ENCODE peak calls at places on chromosomes 11 and 22, in seven cellular contexts. W, A, I, H, L, F and K are unnamed samples. For H3K4me1, the result is how much of the 10 kb centered on the place peaks cover.

GRCh38 chr11:31236052-31236652 is 133.4 kb downstream of the DCDC1 start:
- DNase-seq in H (no peak), F (no peak), I (no peak), L (no peak), A (no peak), W (no peak), K (no peak)

GRCh38 chr11:132472411-132473205 is 1059.7 kb downstream of the OPCML start:
- DNase-seq in I (no peak), H (no peak), W (no peak), A (no peak), F (no peak), L (no peak), K (no peak)

GRCh38 chr22:48957311-48957986 is 870.2 kb downstream of the BRD1 start:
- DNase-seq in F (no peak), I (no peak), H (peak), L (no peak), A (no peak), W (no peak), K (no peak)

GRCh38 chr11:109644158-109644557 is 222.2 kb downstream of the C11orf87 start:
- DNase-seq in F (peak), W (peak), I (no peak), L (no peak), A (no peak), H (no peak), K (no peak)

GRCh38 chr11:35485656-35486318 is 39.6 kb downstream of the PAMR1 start:
- DNase-seq in I (peak), W (peak), L (peak), A (peak), F (peak), H (peak), K (peak)

GRCh38 chr22:46134111-46134705 is 16.1 kb upstream of the PPARA start:
- DNase-seq in A (no peak), I (no peak), L (no peak), W (no peak), H (peak), F (no peak), K (no peak)

GRCh38 chr22:39317084-39317755 is 2.2 kb downstream of the RPL3 start:
- DNase-seq in H (no peak), F (no peak), A (no peak), I (no peak), L (peak), W (no peak), K (no peak)

GRCh38 chr11:13215157-13215556 is 62.4 kb upstream of the BMAL1 start:
- DNase-seq in I (no peak), F (no peak), L (no peak), A (no peak), H (no peak), W (no peak), K (no peak)

GRCh38 chr11:35390737-35391682 is 28.3 kb downstream of the SLC1A2 start:
- DNase-seq in I (peak), W (no peak), L (peak), F (no peak), A (no peak), H (no peak), K (no peak)

GRCh38 chr11:118073554-118073953 is 3.3 kb upstream of the TMPRSS4 start:
- DNase-seq in L (no peak), W (no peak), A (no peak), F (no peak), H (no peak), I (no peak), K (no peak)

GRCh38 chr11:77650165-77650564 is 12.6 kb upstream of the CLNS1A start:
- DNase-seq in I (no peak), H (no peak), F (no peak), W (no peak), L (no peak), A (no peak), K (no peak)

GRCh38 chr11:1161410-1162152 is 3.8 kb downstream of the MUC5AC start:
- DNase-seq in F (no peak), L (peak), W (peak), H (peak), A (no peak), I (no peak), K (no peak)

GRCh38 chr11:65915821-65916251 is 3.0 kb downstream of the C11orf68 start:
- DNase-seq in L (peak), W (peak), A (peak), H (peak), F (peak), I (peak), K (no peak)

GRCh38 chr11:125517116-125517804 is 21.2 kb upstream of the FEZ1 start:
- DNase-seq in A (no peak), W (no peak), L (no peak), H (no peak), F (no peak), I (no peak), K (no peak)

GRCh38 chr22:49960967-49961600 is 512 bp downstream of the PIM3 start:
- DNase-seq in A (no peak), I (no peak), W (peak), F (peak), L (peak), H (peak), K (peak)

GRCh38 chr11:26676641-26677040 is 45.2 kb downstream of the SLC5A12 start:
- DNase-seq in L (no peak), I (no peak), F (no peak), W (no peak), H (no peak), A (no peak), K (no peak)

GRCh38 chr22:32130464-32130863 is 28.6 kb downstream of the C22orf42 start:
- DNase-seq in W (no peak), H (no peak), L (no peak), F (no peak), A (no peak), I (no peak), K (no peak)

GRCh38 chr11:33997473-33998347 is 53.8 kb upstream of the CAPRIN1 start:
- DNase-seq in A (no peak), I (no peak), H (no peak), W (no peak), F (no peak), L (no peak), K (no peak)

GRCh38 chr11:62573006-62573591 is 592 bp downstream of the EEF1G start:
- DNase-seq in L (no peak), A (no peak), H (no peak), I (no peak), W (no peak), F (no peak), K (no peak)

GRCh38 chr22:23565288-23565941 is 14.7 kb downstream of the IGLL1 start:
- DNase-seq in W (peak), F (no peak), A (no peak), I (no peak), L (no peak), H (peak), K (no peak)

GRCh38 chr11:57761301-57762234 is at the start of gene CTNND1:
- DNase-seq in I (peak), L (peak), W (peak), A (peak), H (peak), F (peak), K (no peak)

GRCh38 chr11:68256331-68256741 is 15.4 kb downstream of the C11orf24 start:
- DNase-seq in A (no peak), H (no peak), I (peak), W (peak), L (no peak), F (peak), K (no peak)

GRCh38 chr22:44622147-44622427 is 79.9 kb upstream of the PRR5 start:
- DNase-seq in I (no peak), W (no peak), A (no peak), H (no peak), F (no peak), L (no peak), K (no peak)

GRCh38 chr11:128022007-128022368 is 565.4 kb downstream of the ETS1 start:
- DNase-seq in H (no peak), I (no peak), A (no peak), F (no peak), L (no peak), W (no peak), K (no peak)

GRCh38 chr11:47177229-47177845 is 658 bp upstream of the ARFGAP2 start:
- DNase-seq in L (peak), F (peak), A (peak), W (no peak), I (peak), H (no peak), K (peak)

GRCh38 chr11:71131861-71132260 is 120.5 kb downstream of the SHANK2 start:
- DNase-seq in H (peak), W (no peak), A (no peak), F (no peak), L (no peak), I (no peak), K (no peak)

GRCh38 chr11:130131957-130132850 is 27.4 kb upstream of the ST14 start:
- DNase-seq in I (peak), W (no peak), L (peak), H (no peak), F (no peak), A (no peak), K (peak)

GRCh38 chr22:26642465-26643367 is 14.7 kb upstream of the MIAT start:
- DNase-seq in A (no peak), L (peak), W (peak), F (peak), H (no peak), I (no peak), K (peak)

GRCh38 chr11:87368151-87368550 is 330.4 kb downstream of the TMEM135 start:
- DNase-seq in A (no peak), W (no peak), I (no peak), L (no peak), H (no peak), F (no peak), K (no peak)

GRCh38 chr11:119892311-119892808 is 163.4 kb upstream of the NECTIN1 start:
- DNase-seq in W (peak), H (no peak), L (no peak), I (no peak), A (no peak), F (peak), K (no peak)

GRCh38 chr22:48576333-48577013 is 1251.2 kb downstream of the BRD1 start:
- DNase-seq in H (no peak), I (no peak), W (no peak), L (no peak), F (peak), A (no peak), K (no peak)

GRCh38 chr22:49676230-49676629 is 151.4 kb downstream of the BRD1 start:
- DNase-seq in A (no peak), W (no peak), I (no peak), H (no peak), F (no peak), L (no peak), K (no peak)

GRCh38 chr22:24836282-24836681 is 30.3 kb downstream of the SGSM1 start:
- DNase-seq in A (no peak), I (no peak), H (no peak), W (no peak), L (no peak), F (no peak), K (no peak)

GRCh38 chr22:45149671-45150070 is 14.1 kb upstream of the NUP50 start:
- DNase-seq in L (no peak), F (no peak), H (no peak), I (no peak), A (no peak), W (no peak), K (no peak)

GRCh38 chr11:74641905-74642304 is 49.5 kb downstream of the POLD3 start:
- DNase-seq in A (no peak), I (no peak), L (no peak), W (no peak), H (no peak), F (no peak), K (no peak)

GRCh38 chr11:47179655-47179991 is 2.9 kb upstream of the ARFGAP2 start:
- DNase-seq in H (no peak), L (peak), F (peak), W (no peak), A (no peak), I (peak), K (no peak)

GRCh38 chr22:29000225-29000556 is 61.4 kb downstream of the C22orf31 start:
- DNase-seq in W (no peak), H (no peak), I (no peak), L (no peak), F (no peak), A (no peak), K (no peak)

GRCh38 chr11:88447285-88447684 is 109.7 kb upstream of the CTSC start:
- DNase-seq in I (no peak), L (no peak), H (no peak), F (no peak), A (no peak), W (no peak), K (no peak)

DNA sequence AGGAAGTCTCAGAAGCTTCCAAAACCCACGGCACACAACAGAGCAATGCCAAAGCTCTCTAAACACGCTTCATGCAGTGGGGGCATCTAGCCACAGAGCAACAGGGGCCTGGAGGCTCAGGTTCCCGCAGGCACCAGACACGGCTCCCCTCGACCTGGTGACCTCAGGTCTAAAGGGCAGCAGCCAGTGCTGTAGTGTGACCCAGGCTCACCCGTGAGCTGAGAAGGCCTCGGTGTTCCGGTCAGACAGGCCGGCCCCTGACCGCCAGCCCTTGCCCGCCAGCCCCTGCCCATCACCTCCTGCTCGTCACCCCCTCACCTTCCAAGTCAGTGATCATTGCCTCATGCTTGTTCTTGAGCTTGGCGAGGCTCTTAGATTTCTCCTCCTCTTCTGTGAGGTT is 45.7 kb downstream of the APOL1 start:
- DNase-seq in I (no peak), A (no peak), W (no peak), L (no peak), H (no peak), F (no peak), K (no peak)
- H3K27ac ChIP-seq in I (no peak), A (peak), W (no peak), L (no peak), H (no peak), F (no peak), K (no peak)

DNA sequence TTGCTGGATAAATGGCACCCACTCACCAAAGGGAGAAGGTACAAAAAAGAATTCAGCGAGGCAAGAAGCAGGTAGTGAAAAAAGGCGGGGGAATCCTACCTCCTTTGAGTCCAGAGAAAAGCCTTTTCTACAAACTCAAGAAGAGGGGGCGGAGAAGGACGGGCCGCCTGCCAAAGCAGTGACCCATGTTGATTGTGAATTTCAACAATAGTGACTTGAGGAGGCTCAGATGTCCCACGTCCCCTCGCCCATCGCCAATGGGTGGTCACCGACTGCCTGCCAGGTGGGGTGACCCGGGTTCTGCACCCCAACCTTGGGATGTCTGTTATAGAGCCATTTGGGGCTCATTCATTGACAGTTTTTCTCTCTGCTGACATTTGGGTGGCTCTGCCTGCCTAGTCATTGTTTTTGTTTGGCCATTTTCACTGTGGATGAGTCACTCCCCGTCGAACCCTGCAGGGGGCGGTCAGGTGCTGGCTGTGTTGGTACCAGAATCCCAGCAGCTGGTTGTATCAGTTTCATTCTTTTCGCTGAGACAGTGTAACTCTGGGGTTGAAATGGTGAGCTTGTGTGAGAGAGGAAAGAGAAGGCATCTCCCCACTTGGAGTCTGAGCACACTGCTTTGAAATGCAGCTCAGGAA is 163.4 kb upstream of the NCAM1 start:
- DNase-seq in W (no peak), L (peak), A (no peak), H (no peak), I (peak), F (no peak), K (peak)
- TF ChIP-seq CTCF in W (peak), L (peak), A (no peak), H (no peak), I (peak), F (no peak), K (no peak)

GRCh38 chr22:20136603-20136873 is 4.9 kb downstream of the ZDHHC8 start:
- DNase-seq in I (no peak), A (no peak), W (no peak), F (no peak), L (no peak), H (no peak), K (no peak)

GRCh38 chr22:20137113-20137512 is 5.5 kb downstream of the ZDHHC8 start:
- DNase-seq in W (no peak), L (no peak), I (no peak), H (no peak), A (no peak), F (no peak), K (no peak)

GRCh38 chr22:20138868-20139267 is 7.3 kb downstream of the ZDHHC8 start:
- DNase-seq in L (no peak), W (no peak), F (no peak), A (no peak), I (no peak), H (no peak), K (no peak)

GRCh38 chr22:20138417-20138738 is 6.8 kb downstream of the ZDHHC8 start:
- DNase-seq in F (no peak), I (no peak), A (no peak), H (no peak), L (no peak), W (no peak), K (no peak)

DNA sequence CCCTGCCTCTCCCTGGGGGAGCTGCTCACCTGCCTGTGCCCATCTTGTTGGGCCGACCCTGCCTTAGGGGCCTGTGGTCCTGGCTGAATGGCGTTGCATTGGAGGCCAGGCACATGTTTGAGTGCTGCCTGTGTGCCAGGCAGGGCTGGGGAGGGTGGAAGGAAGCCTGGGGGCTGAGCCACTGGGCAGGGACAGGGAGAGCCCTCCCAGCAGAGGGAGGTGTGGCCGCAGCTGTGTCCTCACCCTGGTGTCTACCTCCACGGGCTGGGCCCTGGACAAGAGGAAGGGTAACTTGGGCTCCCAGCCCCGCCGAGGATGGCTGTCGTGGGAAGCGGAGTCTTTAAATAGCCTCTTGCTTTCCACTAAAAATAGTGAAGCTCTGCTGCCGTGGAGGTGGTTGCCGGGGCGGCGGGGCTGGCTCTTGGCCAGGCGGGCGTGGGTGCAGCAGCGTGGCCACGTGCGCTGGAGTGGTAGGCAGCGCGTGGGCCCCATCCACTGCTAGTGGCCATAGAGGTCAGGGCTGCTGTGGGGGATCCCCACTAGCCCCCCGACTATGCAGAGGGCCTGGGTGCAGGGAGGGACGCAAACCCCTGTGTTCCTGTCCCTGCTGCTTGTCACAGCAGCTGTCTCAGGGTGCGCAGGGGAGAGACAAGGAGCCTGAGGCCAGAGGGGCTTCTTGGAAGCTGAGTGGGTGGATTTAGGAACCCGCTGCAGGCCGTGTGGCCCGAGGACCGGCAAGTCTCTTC is 6.2 kb downstream of the ZDHHC8 start:
- DNase-seq in A (no peak), I (no peak), W (peak), F (peak), H (no peak), L (no peak), K (no peak)
- H3K4me1 ChIP-seq in A (half or more), I (under half), W (half or more), F (half or more), H (under half), L (under half), K (under half)

GRCh38 chr11:27904358-27905055 is 203.4 kb downstream of the KIF18A start:
- DNase-seq in I (no peak), A (no peak), W (no peak), F (no peak), L (no peak), H (no peak), K (no peak)
- H3K27ac ChIP-seq in I (no peak), A (no peak), W (no peak), F (no peak), L (no peak), H (no peak), K (no peak)

DNA sequence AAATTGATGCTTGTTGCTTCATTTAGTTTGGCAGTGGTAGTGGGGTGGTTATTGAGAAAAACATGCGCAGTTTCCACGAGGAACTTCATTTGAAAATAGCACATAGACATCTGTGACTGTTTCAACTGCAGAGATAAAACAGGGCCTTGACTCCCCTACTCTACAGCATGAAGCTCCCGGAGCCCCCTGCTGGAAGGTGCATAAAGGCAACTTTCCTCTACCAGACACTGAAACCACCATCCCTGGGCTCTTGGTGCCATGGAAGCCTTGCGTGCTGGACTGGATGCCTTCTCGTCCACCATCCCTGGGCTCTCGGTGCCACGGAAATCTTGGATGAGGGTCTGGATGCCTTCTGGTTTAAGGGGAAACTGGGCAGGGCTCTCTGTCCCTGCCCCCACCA is 195.8 kb downstream of the CSNK2A3 start:
- DNase-seq in W (no peak), F (no peak), H (no peak), I (peak), L (no peak), A (no peak), K (peak)
- TF ChIP-seq CTCF in W (peak), F (no peak), H (no peak), I (peak), L (peak), A (no peak), K (peak)

DNA sequence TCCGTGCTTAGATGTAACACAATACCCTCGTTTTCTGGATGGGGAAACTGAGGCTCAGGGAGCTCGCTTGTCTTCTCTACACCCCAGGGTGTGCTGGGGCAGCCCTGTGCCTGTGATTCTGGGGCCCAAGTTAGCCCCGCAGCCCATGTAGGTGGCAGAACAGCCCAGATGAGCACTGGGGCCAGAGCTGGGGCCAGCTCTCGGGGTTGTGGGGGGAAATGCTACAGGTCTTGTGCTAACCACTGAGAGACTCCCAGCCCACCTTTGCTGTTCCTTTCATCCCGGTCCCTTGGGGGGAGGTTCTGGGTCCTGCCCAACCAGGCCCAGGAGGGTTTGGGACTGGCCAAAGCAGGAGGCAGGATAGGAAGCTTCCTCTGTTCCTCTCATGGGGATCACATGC is 13.5 kb downstream of the MYEOV start:
- DNase-seq in L (no peak), A (no peak), F (no peak), W (no peak), H (no peak), I (no peak), K (no peak)
- H3K4me1 ChIP-seq in L (under half), A (under half), F (under half), W (under half), H (under half), I (under half), K (under half)

GRCh38 chr11:93209476-93209875 is 11.7 kb upstream of the SLC36A4 start:
- DNase-seq in H (no peak), A (no peak), W (no peak), I (no peak), F (no peak), L (no peak), K (no peak)
- H3K27ac ChIP-seq in H (no peak), A (no peak), W (no peak), I (no peak), F (no peak), L (no peak), K (no peak)